ENCODE peak calls at places on chromosomes 13 and 19, in four cellular contexts. E is fibroblast of pulmonary artery, O is prostate gland, R is brain microvascular endothelial cell. F is an unnamed sample.

GRCh38 chr13:27666951-27667350 is 45.3 kb downstream of the POLR1D start:
- DNase-seq in R (no peak), O (no peak), E (no peak), F (no peak)

GRCh38 chr19:49851456-49852259 is 699 bp downstream of the PTOV1 start:
- DNase-seq in R (no peak), O (no peak), E (no peak), F (no peak)

GRCh38 chr13:37476874-37477273 is 121.7 kb downstream of the POSTN start:
- DNase-seq in O (no peak), R (peak), E (peak), F (no peak)

GRCh38 chr13:53101883-53102282 is 73.3 kb downstream of the OLFM4 start:
- DNase-seq in O (no peak), R (no peak), E (no peak), F (no peak)

GRCh38 chr19:48623556-48624066 is 4.3 kb downstream of the SPHK2 start:
- DNase-seq in O (no peak), R (no peak), E (no peak), F (no peak)

GRCh38 chr19:55549500-55550320 is 4.4 kb upstream of the SBK3 start:
- DNase-seq in E (peak), O (no peak), R (peak), F (peak)

GRCh38 chr19:2230807-2231533 is 5.2 kb downstream of the PLEKHJ1 start:
- DNase-seq in O (no peak), R (no peak), E (no peak), F (no peak)

GRCh38 chr13:110244096-110244830 is 62.7 kb downstream of the COL4A1 start:
- DNase-seq in R (no peak), O (no peak), E (no peak), F (no peak)

GRCh38 chr19:51572908-51573307 is 1.8 kb downstream of the ZNF175 start:
- DNase-seq in O (no peak), E (peak), R (peak), F (peak)

GRCh38 chr19:547836-548720 is 4.2 kb downstream of the GZMM start:
- DNase-seq in R (no peak), O (no peak), E (no peak), F (no peak)

GRCh38 chr13:44583126-44583525 is 7.0 kb upstream of the TSC22D1 start:
- DNase-seq in R (no peak), O (no peak), E (no peak), F (no peak)

GRCh38 chr19:55479451-55480230 is 3.2 kb downstream of the ZNF628 start:
- DNase-seq in R (no peak), E (no peak), O (no peak), F (peak)

GRCh38 chr13:110056640-110057039 is 250.3 kb downstream of the COL4A1 start:
- DNase-seq in E (no peak), R (no peak), O (no peak), F (no peak)

GRCh38 chr13:28043224-28043623 is 54.7 kb upstream of the URAD start:
- DNase-seq in O (no peak), R (no peak), E (no peak), F (no peak)

GRCh38 chr13:74825170-74825948 is 656.6 kb downstream of the TBC1D4 start:
- DNase-seq in R (peak), O (no peak), E (peak), F (peak)

GRCh38 chr19:3785938-3786824 is at the start of gene MATK:
- DNase-seq in E (no peak), R (no peak), O (no peak), F (no peak)

GRCh38 chr13:93341517-93341916 is 114.9 kb downstream of the GPC6 start:
- DNase-seq in O (no peak), E (no peak), R (no peak), F (no peak)

GRCh38 chr13:20495087-20496023 is 30.3 kb downstream of the CRYL1 start:
- DNase-seq in O (peak), R (peak), E (peak), F (peak)

GRCh38 chr13:110320645-110321044 is 13.6 kb downstream of the COL4A2 start:
- DNase-seq in E (no peak), R (no peak), O (no peak), F (no peak)

GRCh38 chr19:16296713-16297112 is 27.9 kb upstream of the KLF2 start:
- DNase-seq in O (no peak), R (no peak), E (no peak), F (no peak)

GRCh38 chr13:76406243-76406642 is 480.0 kb downstream of the KCTD12 start:
- DNase-seq in E (no peak), O (no peak), R (no peak), F (no peak)

GRCh38 chr13:68940049-68940448 is 1167.6 kb upstream of the ATXN8OS start:
- DNase-seq in E (no peak), R (no peak), O (no peak), F (no peak)

GRCh38 chr19:51111606-51112005 is 3.4 kb upstream of the CTU1 start:
- DNase-seq in O (no peak), E (peak), R (no peak), F (no peak)

GRCh38 chr19:15829277-15829770 is 13.9 kb upstream of the OR10H1 start:
- DNase-seq in R (no peak), O (no peak), E (no peak), F (no peak)

F was measured in NCI-H226.